ENCODE peak calls at places on chromosomes 11 and 22, in nine cellular contexts. U is IMR-90, C is breast epithelium, E is OCI-LY7, Q is thyroid gland, N is pancreas, S is spleen, Y is fibroblast of lung, L is A673. D is an unnamed sample.

GRCh38 chr11:25602149-25602548 is 729.8 kb upstream of the ANO3 start:
- DNase-seq in U (no peak), C (no peak), E (no peak), Q (no peak), N (no peak), S (no peak), Y (no peak), L (no peak), D (no peak)

GRCh38 chr11:31958086-31958735 is 132.7 kb upstream of the RCN1 start:
- DNase-seq in U (peak), C (no peak), E (peak), Q (peak), N (no peak), S (peak), Y (peak), L (peak), D (peak)

GRCh38 chr11:13434247-13435205 is 28.5 kb downstream of the BTBD10 start:
- DNase-seq in U (peak), C (no peak), E (no peak), Q (no peak), N (no peak), S (no peak), Y (peak), L (no peak), D (no peak)

GRCh38 chr11:126874831-126875230 is 125.7 kb downstream of the KIRREL3 start:
- DNase-seq in U (no peak), C (no peak), E (peak), Q (no peak), N (no peak), S (no peak), Y (peak), L (peak), D (no peak)

GRCh38 chr11:104705475-104706195 is 192.6 kb downstream of the CASP12 start:
- DNase-seq in U (peak), C (no peak), E (peak), Q (peak), N (no peak), S (peak), Y (peak), L (peak), D (peak)

GRCh38 chr11:120335596-120335927 is 651 bp upstream of the ARHGEF12 start:
- DNase-seq in U (peak), C (no peak), E (no peak), Q (peak), N (peak), S (no peak), Y (no peak), L (no peak), D (no peak)

GRCh38 chr11:61567286-61568061 is 13.4 kb downstream of the SYT7 start:
- DNase-seq in U (peak), C (peak), E (peak), Q (peak), N (peak), S (peak), Y (peak), L (peak), D (peak)

GRCh38 chr11:63142459-63142858 is 1.6 kb downstream of the SLC22A24 start:
- DNase-seq in U (no peak), C (no peak), E (no peak), Q (no peak), N (no peak), S (no peak), Y (no peak), L (no peak), D (no peak)

GRCh38 chr11:44972746-44973435 is 22.2 kb upstream of the TP53I11 start:
- DNase-seq in U (no peak), C (no peak), E (no peak), Q (no peak), N (no peak), S (no peak), Y (no peak), L (no peak), D (no peak)

GRCh38 chr22:27474711-27475547 is 326.6 kb downstream of the MN1 start:
- DNase-seq in U (peak), C (peak), E (no peak), Q (no peak), N (no peak), S (no peak), Y (peak), L (peak), D (no peak)

GRCh38 chr11:79025622-79026021 is 415.2 kb downstream of the TENM4 start:
- DNase-seq in U (no peak), C (no peak), E (no peak), Q (no peak), N (no peak), S (no peak), Y (no peak), L (no peak), D (no peak)
- TF ChIP-seq CTCF in U (no peak), C (no peak), E (no peak), Q (no peak), N (no peak), S (no peak), Y (no peak), L (no peak), D (no peak)

GRCh38 chr22:30695351-30695762 is 683 bp downstream of the OSBP2 start:
- DNase-seq in U (no peak), C (no peak), E (no peak), Q (peak), N (peak), S (peak), Y (no peak), L (no peak), D (peak)

GRCh38 chr22:30691204-30691603 is 3.5 kb upstream of the OSBP2 start:
- DNase-seq in U (no peak), C (no peak), E (no peak), Q (no peak), N (no peak), S (no peak), Y (no peak), L (no peak), D (no peak)

GRCh38 chr22:30695871-30696655 is 1.4 kb downstream of the OSBP2 start:
- DNase-seq in U (no peak), C (no peak), E (no peak), Q (peak), N (no peak), S (peak), Y (no peak), L (no peak), D (no peak)

GRCh38 chr22:30694638-30695350 is at the start of gene OSBP2:
- DNase-seq in U (no peak), C (no peak), E (no peak), Q (peak), N (peak), S (peak), Y (no peak), L (peak), D (peak)

DNA sequence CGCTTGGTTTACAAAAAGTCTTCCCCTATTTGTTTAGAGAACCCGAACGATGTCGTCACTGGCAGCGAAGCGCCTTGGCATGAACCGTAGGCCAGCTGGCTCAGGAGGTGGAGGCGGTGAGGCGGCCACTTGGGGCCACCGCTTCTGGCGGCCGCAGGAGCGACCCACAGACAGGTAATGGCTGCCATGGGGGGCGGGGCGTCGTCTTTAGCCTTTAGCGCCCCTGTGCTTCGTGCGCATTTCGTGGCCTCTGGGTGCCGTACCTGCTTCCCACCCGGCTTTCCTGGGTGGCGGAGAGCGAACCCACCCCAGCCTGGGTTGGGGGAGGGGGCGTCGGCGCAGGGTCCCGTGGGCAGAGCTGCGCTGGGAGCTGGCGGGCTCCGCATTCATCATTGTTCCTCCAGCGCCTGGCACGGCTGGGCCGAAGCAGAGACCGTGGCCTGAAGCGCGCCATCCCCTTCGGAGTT is 470 bp upstream of the OSBP2 start:
- DNase-seq in U (peak), C (peak), E (no peak), Q (peak), N (peak), S (peak), Y (peak), L (peak), D (peak)
- H3K27ac ChIP-seq in U (peak), C (peak), E (no peak), Q (peak), N (peak), S (peak), Y (no peak), L (no peak), D (peak)

GRCh38 chr11:8318536-8318935 is 54.9 kb upstream of the LMO1 start:
- DNase-seq in U (no peak), C (peak), E (peak), Q (no peak), N (no peak), S (peak), Y (no peak), L (no peak), D (no peak)
- TF ChIP-seq CTCF in U (no peak), C (no peak), E (no peak), Q (no peak), N (no peak), S (no peak), Y (no peak), L (peak), D (no peak)

DNA sequence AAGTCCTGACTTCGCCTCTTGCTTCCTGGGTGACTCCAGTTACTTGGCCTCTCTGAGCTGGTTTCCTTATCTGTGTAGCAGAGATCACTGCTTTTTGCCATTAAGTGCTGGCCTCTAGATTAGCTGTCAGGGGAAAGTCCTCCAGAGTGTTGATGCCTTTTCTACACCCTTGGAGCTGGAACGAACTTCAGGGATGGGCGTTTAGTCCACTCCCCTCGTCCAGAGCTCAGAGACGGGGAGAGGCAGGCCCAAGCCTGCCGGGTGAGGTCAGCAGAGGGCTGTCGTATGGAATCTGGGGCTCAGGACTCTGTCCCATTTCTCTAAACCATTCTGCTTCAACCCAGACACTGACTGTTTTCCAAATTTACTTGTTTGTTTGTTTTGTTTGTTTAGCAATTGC is 75.0 kb downstream of the KIAA1671 start:
- DNase-seq in U (no peak), C (no peak), E (no peak), Q (no peak), N (no peak), S (no peak), Y (no peak), L (no peak), D (no peak)
- H3K27ac ChIP-seq in U (no peak), C (peak), E (no peak), Q (no peak), N (no peak), S (no peak), Y (no peak), L (no peak), D (no peak)

D was measured in testis.